ENCODE peak calls at places on chromosomes 3 and 15, in five cellular contexts. P is stomach, F is SJSA1, T is lung, E is foreskin fibroblast. U is an unnamed sample.

GRCh38 chr3:149340310-149340933 is 7.0 kb upstream of the TM4SF18 start:
- DNase-seq in P (no peak), F (peak), T (no peak), E (peak), U (no peak)

GRCh38 chr3:171064461-171064860 is 37.9 kb upstream of the SLC2A2 start:
- DNase-seq in P (no peak), F (no peak), T (no peak), E (no peak), U (no peak)

GRCh38 chr3:14988988-14989394 is 41.6 kb downstream of the NR2C2 start:
- DNase-seq in P (no peak), F (no peak), T (no peak), E (no peak), U (peak)

GRCh38 chr3:49625971-49626640 is 48.0 kb upstream of the APEH start:
- DNase-seq in P (no peak), F (no peak), T (no peak), E (no peak), U (no peak)

GRCh38 chr3:103056953-103057450 is 622.2 kb downstream of the ZPLD1 start:
- DNase-seq in P (no peak), F (no peak), T (no peak), E (no peak), U (no peak)

GRCh38 chr15:101521084-101521483 is 31.6 kb upstream of the PCSK6 start:
- DNase-seq in P (no peak), F (no peak), T (no peak), E (no peak), U (no peak)

GRCh38 chr15:40776537-40777141 is 6.9 kb downstream of the C15orf62 start:
- DNase-seq in P (peak), F (no peak), T (peak), E (peak), U (no peak)

GRCh38 chr3:154098396-154098795 is 22.8 kb upstream of the ARHGEF26 start:
- DNase-seq in P (no peak), F (no peak), T (no peak), E (no peak), U (no peak)

GRCh38 chr3:71103430-71103881 is 480.1 kb downstream of the FOXP1 start:
- DNase-seq in P (peak), F (peak), T (peak), E (peak), U (no peak)

GRCh38 chr3:72319202-72320095 is 528.8 kb downstream of the SHQ1 start:
- DNase-seq in P (no peak), F (peak), T (no peak), E (peak), U (no peak)

GRCh38 chr3:162400697-162401096 is 904.1 kb downstream of the OTOL1 start:
- DNase-seq in P (no peak), F (no peak), T (no peak), E (no peak), U (no peak)

GRCh38 chr3:38519651-38520050 is 23.5 kb downstream of the EXOG start:
- DNase-seq in P (no peak), F (no peak), T (no peak), E (no peak), U (no peak)

GRCh38 chr15:98296653-98297052 is 336.1 kb downstream of the ARRDC4 start:
- DNase-seq in P (no peak), F (no peak), T (no peak), E (no peak), U (no peak)

GRCh38 chr3:70829101-70829500 is 516.7 kb upstream of the MDFIC2 start:
- DNase-seq in P (no peak), F (no peak), T (no peak), E (peak), U (no peak)

GRCh38 chr15:66833372-66833771 is 131.3 kb downstream of the SMAD6 start:
- DNase-seq in P (no peak), F (no peak), T (no peak), E (no peak), U (no peak)

GRCh38 chr3:128591728-128592426 is 58.7 kb downstream of the RPN1 start:
- DNase-seq in P (no peak), F (no peak), T (no peak), E (peak), U (no peak)

GRCh38 chr3:141471160-141471559 is 15.7 kb upstream of the RASA2 start:
- DNase-seq in P (no peak), F (no peak), T (no peak), E (peak), U (no peak)

GRCh38 chr15:38828031-38828532 is 263.5 kb upstream of the RASGRP1 start:
- DNase-seq in P (no peak), F (no peak), T (no peak), E (peak), U (no peak)

GRCh38 chr3:72381584-72381983 is 466.7 kb downstream of the SHQ1 start:
- DNase-seq in P (no peak), F (no peak), T (no peak), E (no peak), U (no peak)

GRCh38 chr15:90001683-90002427 is 731 bp downstream of the ZNF710 start:
- DNase-seq in P (peak), F (peak), T (peak), E (peak), U (no peak)

GRCh38 chr3:46146021-46146420 is 62.1 kb downstream of the CCR1 start:
- DNase-seq in P (no peak), F (no peak), T (no peak), E (no peak), U (no peak)

GRCh38 chr15:27956285-27956684 is 142.8 kb downstream of the OCA2 start:
- DNase-seq in P (no peak), F (no peak), T (no peak), E (no peak), U (no peak)

GRCh38 chr3:69821133-69821532 is 81.9 kb downstream of the MITF start:
- DNase-seq in P (no peak), F (no peak), T (no peak), E (no peak), U (no peak)

GRCh38 chr15:77030042-77030927 is 35.4 kb downstream of the PSTPIP1 start:
- DNase-seq in P (peak), F (peak), T (no peak), E (no peak), U (no peak)

GRCh38 chr15:101810905-101811304 is 1.1 kb upstream of the OR4F15 start:
- DNase-seq in P (no peak), F (no peak), T (no peak), E (no peak), U (no peak)

GRCh38 chr3:107951111-107951510 is 139.7 kb downstream of the CD47 start:
- DNase-seq in P (no peak), F (no peak), T (no peak), E (no peak), U (no peak)

GRCh38 chr15:61038387-61038786 is 190.7 kb downstream of the RORA start:
- DNase-seq in P (no peak), F (peak), T (no peak), E (no peak), U (no peak)

GRCh38 chr3:195348719-195349118 is 77.8 kb upstream of the XXYLT1 start:
- DNase-seq in P (no peak), F (no peak), T (no peak), E (no peak), U (no peak)

GRCh38 chr15:67091966-67092677 is 26.7 kb downstream of the SMAD3 start:
- DNase-seq in P (no peak), F (no peak), T (no peak), E (no peak), U (no peak)

GRCh38 chr15:94075349-94075748 is 156.0 kb upstream of the MCTP2 start:
- DNase-seq in P (peak), F (no peak), T (no peak), E (no peak), U (no peak)

GRCh38 chr3:98343647-98344507 is 9.8 kb upstream of the OR5K4 start:
- DNase-seq in P (no peak), F (peak), T (no peak), E (no peak), U (peak)

GRCh38 chr3:33883538-33884203 is 85.2 kb downstream of the PDCD6IP start:
- DNase-seq in P (no peak), F (peak), T (no peak), E (peak), U (no peak)

GRCh38 chr3:28667646-28668376 is 319.2 kb upstream of the AZI2 start:
- DNase-seq in P (peak), F (peak), T (peak), E (peak), U (peak)

GRCh38 chr3:9732080-9732752 is 681 bp downstream of the BRPF1 start:
- DNase-seq in P (peak), F (no peak), T (peak), E (no peak), U (no peak)

GRCh38 chr3:107767897-107768605 is 245.3 kb downstream of the BBX start:
- DNase-seq in P (no peak), F (no peak), T (no peak), E (no peak), U (no peak)

GRCh38 chr15:37372064-37372463 is 271.7 kb upstream of the MEIS2 start:
- DNase-seq in P (no peak), F (no peak), T (no peak), E (peak), U (no peak)

GRCh38 chr15:82928711-82929110 is 23.8 kb downstream of the HOMER2 start:
- DNase-seq in P (peak), F (no peak), T (no peak), E (no peak), U (no peak)

DNA sequence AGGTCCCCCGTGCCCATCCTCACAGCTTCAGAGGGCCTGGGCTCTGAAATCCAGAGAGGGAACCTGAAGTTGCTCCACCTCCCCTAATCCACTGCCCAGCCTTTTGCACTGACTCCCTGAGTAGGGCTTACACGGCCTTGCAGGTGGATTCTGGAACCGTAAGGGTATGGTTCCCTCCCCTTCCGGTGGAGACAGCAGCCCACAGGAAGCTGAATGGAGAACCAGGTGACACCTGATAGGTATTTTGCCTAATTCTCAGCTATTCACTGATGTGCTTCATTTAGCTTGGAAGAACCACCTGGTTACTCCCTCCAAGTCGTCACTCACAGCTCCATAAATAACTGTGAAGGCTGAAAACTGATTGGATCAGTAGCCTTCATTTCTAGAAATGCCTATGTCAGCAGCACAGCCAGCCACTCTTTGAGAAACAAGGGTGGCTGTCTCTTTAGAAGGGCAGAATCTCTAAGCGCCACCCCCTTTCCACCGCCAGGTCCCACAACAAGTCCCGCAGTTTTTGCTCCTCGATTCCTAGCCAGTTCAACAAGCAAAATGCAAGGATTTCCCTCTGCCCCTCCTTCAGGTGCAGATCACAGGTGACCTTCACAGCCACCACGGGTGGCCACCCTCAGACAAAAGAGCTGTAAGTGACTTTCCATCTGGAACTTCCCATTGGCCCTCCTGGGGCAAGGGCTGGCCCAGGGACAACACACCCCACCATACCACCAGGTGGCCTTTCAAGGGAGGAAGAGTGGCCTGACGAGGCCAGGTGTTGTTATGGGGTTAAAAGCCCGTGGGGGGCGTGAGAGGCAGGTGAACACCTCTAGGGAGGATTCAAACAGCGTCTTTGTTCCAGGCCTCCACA is 112.9 kb downstream of the SEC22A start:
- DNase-seq in P (no peak), F (no peak), T (no peak), E (no peak), U (peak)
- H3K4me3 ChIP-seq in P (no peak), F (no peak), T (no peak), E (no peak), U (no peak)

DNA sequence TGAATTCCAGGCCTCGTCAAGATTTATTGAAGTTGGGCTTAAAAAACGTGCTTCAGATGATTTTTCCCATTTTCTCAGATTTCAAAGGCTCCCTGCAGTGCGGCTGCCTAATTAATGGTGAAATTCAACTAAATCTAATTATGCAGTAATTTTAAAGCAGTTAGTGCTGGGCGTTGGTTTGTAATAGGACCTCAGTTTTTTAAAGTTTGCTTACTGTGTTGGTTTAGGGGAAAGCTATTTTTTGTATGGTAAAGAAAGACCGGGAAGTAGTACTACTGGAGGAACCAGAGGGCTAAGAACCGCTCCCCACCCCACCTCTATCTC is 11.6 kb downstream of the NR2F2 start:
- DNase-seq in P (no peak), F (no peak), T (no peak), E (no peak), U (no peak)
- H3K4me3 ChIP-seq in P (peak), F (no peak), T (no peak), E (peak), U (no peak)

GRCh38 chr3:164852866-164853265 is 225.4 kb downstream of the SI start:
- DNase-seq in P (no peak), F (no peak), T (no peak), E (no peak), U (no peak)

GRCh38 chr3:164851905-164852304 is 226.4 kb downstream of the SI start:
- DNase-seq in P (no peak), F (no peak), T (no peak), E (no peak), U (no peak)

GRCh38 chr3:164851204-164851603 is 227.1 kb downstream of the SI start:
- DNase-seq in P (no peak), F (no peak), T (no peak), E (no peak), U (no peak)

GRCh38 chr3:164845739-164846138 is 232.6 kb downstream of the SI start:
- DNase-seq in P (no peak), F (no peak), T (no peak), E (no peak), U (no peak)

GRCh38 chr3:164848922-164849321 is 229.4 kb downstream of the SI start:
- DNase-seq in P (no peak), F (no peak), T (no peak), E (no peak), U (no peak)
- H3K4me3 ChIP-seq in P (no peak), F (no peak), T (no peak), E (no peak), U (no peak)

DNA sequence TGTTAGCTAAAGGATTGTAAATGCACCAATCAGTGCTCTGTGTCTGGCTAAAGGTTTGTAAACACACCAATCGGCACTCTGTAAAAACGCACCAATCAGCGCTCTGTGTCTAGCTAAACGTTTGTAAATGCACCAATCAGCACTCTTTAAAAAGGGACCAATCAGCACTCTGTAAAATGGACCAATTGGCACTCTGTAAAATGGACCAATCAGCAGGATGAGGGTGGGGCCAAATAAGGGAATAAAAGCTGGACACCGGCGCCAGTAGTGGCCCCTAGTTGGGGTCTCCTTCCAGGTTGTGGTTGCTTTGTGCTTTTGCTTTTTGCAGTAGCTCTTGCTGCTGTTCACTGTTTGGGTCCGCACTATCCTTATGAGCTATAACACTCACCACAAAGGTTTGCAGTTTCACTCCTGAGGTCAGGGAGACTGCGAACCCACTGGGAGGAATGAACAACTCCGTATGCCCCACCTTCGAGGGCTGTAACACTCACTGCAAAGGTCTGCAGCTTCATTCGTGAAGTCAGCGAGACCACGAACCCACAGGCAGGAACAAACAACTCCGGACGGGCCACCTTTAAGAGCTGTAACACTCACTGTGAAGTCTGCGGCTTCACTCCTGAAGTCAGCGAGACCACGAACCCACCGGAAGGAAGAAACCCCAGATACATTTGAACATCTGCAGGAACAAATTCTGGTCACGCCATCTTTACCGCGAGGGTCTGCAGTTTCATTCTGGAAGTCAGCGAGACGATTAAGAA is 1.1 kb upstream of the SUCLG2 start:
- DNase-seq in P (peak), F (no peak), T (peak), E (no peak), U (no peak)
- H3K4me3 ChIP-seq in P (peak), F (peak), T (no peak), E (peak), U (no peak)

GRCh38 chr15:74425634-74426033 is 8.1 kb downstream of the SEMA7A start:
- DNase-seq in P (no peak), F (no peak), T (no peak), E (no peak), U (no peak)
- H3K4me3 ChIP-seq in P (no peak), F (no peak), T (no peak), E (no peak), U (no peak)

U was measured in iPS DF 6.9.